ENCODE peak calls at places on chromosomes 12 and 14, in four cellular contexts. R, H, W and K are unnamed samples.

GRCh38 chr12:102479099-102479887 is 1.1 kb downstream of the IGF1 start:
- DNase-seq in R (no peak), H (no peak), W (no peak), K (peak)

GRCh38 chr12:92769124-92769901 is 66.5 kb downstream of the PLEKHG7 start:
- DNase-seq in R (no peak), H (no peak), W (no peak), K (no peak)

GRCh38 chr12:59904874-59905521 is 309.2 kb downstream of the SLC16A7 start:
- DNase-seq in R (no peak), H (no peak), W (no peak), K (no peak)

GRCh38 chr14:66403183-66403582 is 83.0 kb upstream of the CCDC196 start:
- DNase-seq in R (no peak), H (no peak), W (no peak), K (no peak)

GRCh38 chr12:121789800-121790748 is 3.4 kb downstream of the RHOF start:
- DNase-seq in R (no peak), H (peak), W (no peak), K (peak)

GRCh38 chr12:131628766-131629448 is 82.0 kb upstream of the SFSWAP start:
- DNase-seq in R (no peak), H (no peak), W (no peak), K (no peak)

GRCh38 chr12:124464830-124465229 is 102.6 kb downstream of the NCOR2 start:
- DNase-seq in R (no peak), H (no peak), W (no peak), K (no peak)

GRCh38 chr12:119749666-119750065 is 81.7 kb downstream of the PRKAB1 start:
- DNase-seq in R (no peak), H (no peak), W (no peak), K (no peak)

GRCh38 chr12:52798003-52798670 is 2.2 kb upstream of the KRT3 start:
- DNase-seq in R (no peak), H (no peak), W (no peak), K (no peak)

GRCh38 chr14:60805881-60806569 is 71.5 kb downstream of the MNAT1 start:
- DNase-seq in R (no peak), H (no peak), W (no peak), K (no peak)

GRCh38 chr12:127963926-127964325 is 303.0 kb upstream of the TMEM132C start:
- DNase-seq in R (no peak), H (no peak), W (no peak), K (no peak)

GRCh38 chr14:54773171-54774006 is 129.2 kb downstream of the GCH1 start:
- DNase-seq in R (peak), H (peak), W (peak), K (peak)

GRCh38 chr14:76277586-76278130 is 98.3 kb upstream of the ESRRB start:
- DNase-seq in R (peak), H (no peak), W (no peak), K (no peak)

GRCh38 chr12:31321565-31322228 is 4.3 kb downstream of the SINHCAF start:
- DNase-seq in R (no peak), H (no peak), W (no peak), K (no peak)

GRCh38 chr12:123171967-123172366 is 21.1 kb upstream of the PITPNM2 start:
- DNase-seq in R (no peak), H (no peak), W (no peak), K (no peak)

GRCh38 chr12:102347761-102348160 is 132.6 kb downstream of the IGF1 start:
- DNase-seq in R (no peak), H (no peak), W (peak), K (no peak)

GRCh38 chr12:63095369-63095967 is 55.5 kb downstream of the AVPR1A start:
- DNase-seq in R (no peak), H (no peak), W (no peak), K (no peak)

GRCh38 chr14:38210168-38210567 is 2.5 kb downstream of the SSTR1 start:
- DNase-seq in R (no peak), H (no peak), W (no peak), K (no peak)

GRCh38 chr14:63178912-63179311 is 25.3 kb upstream of the RHOJ start:
- DNase-seq in R (no peak), H (no peak), W (no peak), K (no peak)

GRCh38 chr12:124422142-124422569 is 127.3 kb downstream of the RFLNA start:
- DNase-seq in R (no peak), H (no peak), W (peak), K (peak)

GRCh38 chr12:14986449-14986848 is 13.6 kb downstream of the PDE6H start:
- DNase-seq in R (no peak), H (no peak), W (no peak), K (no peak)
- TF ChIP-seq POLR2A in R (no peak), H (no peak), W (no peak), K (no peak)

GRCh38 chr12:110159671-110160245 is 35.6 kb downstream of the IFT81 start:
- DNase-seq in R (no peak), H (no peak), W (no peak), K (no peak)

GRCh38 chr12:110156766-110157165 is 32.6 kb downstream of the IFT81 start:
- DNase-seq in R (no peak), H (no peak), W (no peak), K (no peak)

GRCh38 chr12:110157539-110157938 is 33.4 kb downstream of the IFT81 start:
- DNase-seq in R (no peak), H (no peak), W (no peak), K (no peak)
- H3K4me3 ChIP-seq in R (no peak), H (no peak), W (no peak), K (no peak)

DNA sequence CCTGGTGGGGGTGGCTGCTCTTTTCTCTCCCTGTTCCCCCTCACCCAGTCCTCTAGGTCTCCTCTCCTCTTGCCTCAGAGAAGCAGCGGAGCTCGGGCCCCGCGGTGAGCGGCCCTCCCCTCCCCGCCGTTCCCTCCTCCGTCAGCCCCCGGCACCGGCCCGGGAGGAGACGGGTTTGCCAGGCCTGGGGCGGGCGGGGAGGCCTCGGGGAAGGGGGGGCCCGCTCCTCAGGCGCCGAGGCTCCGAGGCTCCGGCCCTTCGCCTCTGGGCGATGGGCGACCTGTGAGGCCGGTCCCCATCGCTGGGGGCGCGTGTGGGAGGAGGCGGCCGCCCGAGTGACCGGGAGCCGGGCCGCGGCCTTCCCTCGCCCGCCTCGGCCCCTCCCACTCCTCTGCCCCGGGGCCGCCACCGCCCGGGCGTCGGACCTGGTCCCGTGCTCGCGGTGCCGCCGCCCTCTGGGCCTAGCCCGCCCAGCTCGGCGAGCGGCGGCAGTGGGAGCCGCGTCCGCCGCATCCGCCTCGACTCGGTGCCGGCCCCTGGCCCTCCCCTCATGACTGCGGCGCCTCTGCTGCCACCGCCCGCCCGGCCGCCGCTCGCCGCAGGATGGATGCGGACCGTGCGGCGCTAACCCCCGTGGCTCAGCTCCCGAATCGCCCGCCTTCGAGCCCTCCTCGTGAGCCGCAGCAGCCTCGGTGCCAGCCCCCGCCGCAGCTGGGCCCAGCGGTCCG is 458 bp downstream of the WNK1 start:
- DNase-seq in R (peak), H (no peak), W (no peak), K (peak)
- TF ChIP-seq POLR2A in R (no peak), H (no peak), W (no peak), K (peak)

GRCh38 chr12:113071427-113072112 is 15.0 kb downstream of the DTX1 start:
- DNase-seq in R (no peak), H (no peak), W (no peak), K (no peak)

GRCh38 chr12:113069149-113069548 is 12.6 kb downstream of the DTX1 start:
- DNase-seq in R (no peak), H (no peak), W (no peak), K (no peak)

GRCh38 chr12:113069751-113070116 is 13.2 kb downstream of the DTX1 start:
- DNase-seq in R (no peak), H (no peak), W (no peak), K (no peak)

GRCh38 chr12:113071063-113071426 is 14.5 kb downstream of the DTX1 start:
- DNase-seq in R (no peak), H (no peak), W (no peak), K (no peak)

GRCh38 chr12:113070117-113070906 is 13.8 kb downstream of the DTX1 start:
- DNase-seq in R (no peak), H (no peak), W (peak), K (peak)
- H3K4me3 ChIP-seq in R (no peak), H (no peak), W (no peak), K (no peak)

GRCh38 chr12:989051-989450 is 2.0 kb upstream of the ERC1 start:
- DNase-seq in R (no peak), H (no peak), W (no peak), K (no peak)

GRCh38 chr12:988616-989015 is 2.4 kb upstream of the ERC1 start:
- DNase-seq in R (no peak), H (no peak), W (no peak), K (no peak)

GRCh38 chr12:990649-991349 is at the start of gene ERC1:
- DNase-seq in R (peak), H (peak), W (peak), K (peak)

GRCh38 chr12:990308-990648 is 745 bp upstream of the ERC1 start:
- DNase-seq in R (no peak), H (no peak), W (peak), K (peak)

GRCh38 chr12:989751-990278 is 1.2 kb upstream of the ERC1 start:
- DNase-seq in R (no peak), H (no peak), W (peak), K (peak)
- TF ChIP-seq POLR2A in R (no peak), H (no peak), W (no peak), K (no peak)